ENCODE peak calls at places on chromosome 16, in six cellular contexts. One of them, this sample, is unnamed.

GRCh38 chr16:8668138-8668537 is 6.3 kb upstream of the ABAT start:
- DNase-seq in astrocyte of the spinal cord: no peak
- DNase-seq in RWPE2: no peak
- DNase-seq in progenitor cell of endocrine pancreas: no peak
- DNase-seq in endodermal cell: no peak
- DNase-seq in A549: no peak
- DNase-seq in this sample: no peak

GRCh38 chr16:10835281-10835931 is 16.8 kb upstream of the TVP23A start:
- DNase-seq in astrocyte of the spinal cord: no peak
- DNase-seq in RWPE2: no peak
- DNase-seq in progenitor cell of endocrine pancreas: no peak
- DNase-seq in endodermal cell: no peak
- DNase-seq in A549: no peak
- DNase-seq in this sample: no peak

GRCh38 chr16:88376835-88377726 is 5.7 kb upstream of the ZNF469 start:
- DNase-seq in astrocyte of the spinal cord: no peak
- DNase-seq in RWPE2: peak; percentile 55
- DNase-seq in progenitor cell of endocrine pancreas: no peak
- DNase-seq in endodermal cell: no peak
- DNase-seq in A549: peak; percentile 38
- DNase-seq in this sample: no peak

GRCh38 chr16:80656731-80657150 is 115.9 kb downstream of the DYNLRB2 start:
- DNase-seq in astrocyte of the spinal cord: no peak
- DNase-seq in RWPE2: no peak
- DNase-seq in progenitor cell of endocrine pancreas: no peak
- DNase-seq in endodermal cell: no peak
- DNase-seq in A549: no peak
- DNase-seq in this sample: no peak

GRCh38 chr16:1152651-1153259 is at the start of gene CACNA1H:
- DNase-seq in astrocyte of the spinal cord: no peak
- DNase-seq in RWPE2: no peak
- DNase-seq in progenitor cell of endocrine pancreas: peak; percentile 58
- DNase-seq in endodermal cell: peak; percentile 82
- DNase-seq in A549: no peak
- DNase-seq in this sample: no peak

GRCh38 chr16:47732806-47733150 is 271.6 kb downstream of the PHKB start:
- DNase-seq in astrocyte of the spinal cord: peak; percentile 98
- DNase-seq in RWPE2: peak; percentile 76
- DNase-seq in progenitor cell of endocrine pancreas: no peak
- DNase-seq in endodermal cell: peak; percentile 69
- DNase-seq in A549: peak; percentile 19
- DNase-seq in this sample: no peak

GRCh38 chr16:54429029-54429428 is 142.4 kb upstream of the IRX3 start:
- DNase-seq in astrocyte of the spinal cord: no peak
- DNase-seq in RWPE2: no peak
- DNase-seq in progenitor cell of endocrine pancreas: no peak
- DNase-seq in endodermal cell: no peak
- DNase-seq in A549: no peak
- DNase-seq in this sample: no peak

GRCh38 chr16:78770353-78771091 is 671.1 kb downstream of the WWOX start:
- DNase-seq in astrocyte of the spinal cord: no peak
- DNase-seq in RWPE2: no peak
- DNase-seq in progenitor cell of endocrine pancreas: peak; percentile 30
- DNase-seq in endodermal cell: peak; percentile 94
- DNase-seq in A549: peak; percentile 49
- DNase-seq in this sample: no peak

GRCh38 chr16:3609895-3610697 is 1.3 kb downstream of the SLX4 start:
- DNase-seq in astrocyte of the spinal cord: no peak
- DNase-seq in RWPE2: no peak
- DNase-seq in progenitor cell of endocrine pancreas: no peak
- DNase-seq in endodermal cell: no peak
- DNase-seq in A549: no peak
- DNase-seq in this sample: no peak

GRCh38 chr16:8583199-8583598 is 7.1 kb downstream of the TMEM114 start:
- DNase-seq in astrocyte of the spinal cord: peak; percentile 74
- DNase-seq in RWPE2: no peak
- DNase-seq in progenitor cell of endocrine pancreas: no peak
- DNase-seq in endodermal cell: no peak
- DNase-seq in A549: no peak
- DNase-seq in this sample: no peak

GRCh38 chr16:83967838-83968482 is at the start of gene NECAB2:
- DNase-seq in astrocyte of the spinal cord: no peak
- DNase-seq in RWPE2: no peak
- DNase-seq in progenitor cell of endocrine pancreas: peak; percentile 49
- DNase-seq in endodermal cell: peak; percentile 76
- DNase-seq in A549: no peak
- DNase-seq in this sample: no peak

GRCh38 chr16:79264237-79265104 is 336.1 kb downstream of the MAF start:
- DNase-seq in astrocyte of the spinal cord: no peak
- DNase-seq in RWPE2: no peak
- DNase-seq in progenitor cell of endocrine pancreas: no peak
- DNase-seq in endodermal cell: no peak
- DNase-seq in A549: no peak
- DNase-seq in this sample: no peak

GRCh38 chr16:89261691-89262563 is 44.4 kb downstream of the ZNF778 start:
- DNase-seq in astrocyte of the spinal cord: no peak
- DNase-seq in RWPE2: no peak
- DNase-seq in progenitor cell of endocrine pancreas: no peak
- DNase-seq in endodermal cell: no peak
- DNase-seq in A549: no peak
- DNase-seq in this sample: no peak

GRCh38 chr16:54287018-54287757 is 601 bp upstream of the IRX3 start:
- DNase-seq in astrocyte of the spinal cord: peak; percentile 5
- DNase-seq in RWPE2: peak; percentile 67
- DNase-seq in progenitor cell of endocrine pancreas: no peak
- DNase-seq in endodermal cell: peak; percentile 92
- DNase-seq in A549: no peak
- DNase-seq in this sample: no peak

GRCh38 chr16:4945560-4946502 is 8.9 kb upstream of the PPL start:
- DNase-seq in astrocyte of the spinal cord: no peak
- DNase-seq in RWPE2: peak; percentile 93
- DNase-seq in progenitor cell of endocrine pancreas: no peak
- DNase-seq in endodermal cell: no peak
- DNase-seq in A549: peak; percentile 74
- DNase-seq in this sample: no peak

GRCh38 chr16:6947291-6947690 is 385.4 kb upstream of the RBFOX1 start:
- DNase-seq in astrocyte of the spinal cord: no peak
- DNase-seq in RWPE2: no peak
- DNase-seq in progenitor cell of endocrine pancreas: no peak
- DNase-seq in endodermal cell: no peak
- DNase-seq in A549: no peak
- DNase-seq in this sample: no peak

GRCh38 chr16:53911506-53911905 is 207.6 kb downstream of the FTO start:
- DNase-seq in astrocyte of the spinal cord: peak; percentile 29
- DNase-seq in RWPE2: no peak
- DNase-seq in progenitor cell of endocrine pancreas: no peak
- DNase-seq in endodermal cell: no peak
- DNase-seq in A549: no peak
- DNase-seq in this sample: no peak

GRCh38 chr16:50400312-50400966 is 31.7 kb upstream of the BRD7 start:
- DNase-seq in astrocyte of the spinal cord: no peak
- DNase-seq in RWPE2: no peak
- DNase-seq in progenitor cell of endocrine pancreas: no peak
- DNase-seq in endodermal cell: no peak
- DNase-seq in A549: no peak
- DNase-seq in this sample: peak; percentile 69

GRCh38 chr16:79415983-79416641 is 184.4 kb downstream of the MAF start:
- DNase-seq in astrocyte of the spinal cord: no peak
- DNase-seq in RWPE2: no peak
- DNase-seq in progenitor cell of endocrine pancreas: no peak
- DNase-seq in endodermal cell: no peak
- DNase-seq in A549: no peak
- DNase-seq in this sample: no peak

GRCh38 chr16:2468725-2469398 is 2.2 kb upstream of the NTN3 start:
- DNase-seq in astrocyte of the spinal cord: no peak
- DNase-seq in RWPE2: no peak
- DNase-seq in progenitor cell of endocrine pancreas: no peak
- DNase-seq in endodermal cell: peak; percentile 66
- DNase-seq in A549: no peak
- DNase-seq in this sample: no peak

GRCh38 chr16:59573528-59574271 is 839.6 kb upstream of the GOT2 start:
- DNase-seq in astrocyte of the spinal cord: peak; percentile 88
- DNase-seq in RWPE2: no peak
- DNase-seq in progenitor cell of endocrine pancreas: no peak
- DNase-seq in endodermal cell: no peak
- DNase-seq in A549: peak; percentile 95
- DNase-seq in this sample: no peak

GRCh38 chr16:2519711-2520080 is 475 bp upstream of the AMDHD2 start:
- DNase-seq in astrocyte of the spinal cord: no peak
- DNase-seq in RWPE2: no peak
- DNase-seq in progenitor cell of endocrine pancreas: no peak
- DNase-seq in endodermal cell: no peak
- DNase-seq in A549: no peak
- DNase-seq in this sample: no peak

GRCh38 chr16:66295761-66296546 is 70.5 kb upstream of the CDH5 start:
- DNase-seq in astrocyte of the spinal cord: no peak
- DNase-seq in RWPE2: no peak
- DNase-seq in progenitor cell of endocrine pancreas: no peak
- DNase-seq in endodermal cell: peak; percentile 32
- DNase-seq in A549: no peak
- DNase-seq in this sample: peak; percentile 65

GRCh38 chr16:69424935-69425784 is 741 bp downstream of the CYB5B start:
- DNase-seq in astrocyte of the spinal cord: no peak
- DNase-seq in RWPE2: no peak
- DNase-seq in progenitor cell of endocrine pancreas: no peak
- DNase-seq in endodermal cell: no peak
- DNase-seq in A549: no peak
- DNase-seq in this sample: no peak

DNA sequence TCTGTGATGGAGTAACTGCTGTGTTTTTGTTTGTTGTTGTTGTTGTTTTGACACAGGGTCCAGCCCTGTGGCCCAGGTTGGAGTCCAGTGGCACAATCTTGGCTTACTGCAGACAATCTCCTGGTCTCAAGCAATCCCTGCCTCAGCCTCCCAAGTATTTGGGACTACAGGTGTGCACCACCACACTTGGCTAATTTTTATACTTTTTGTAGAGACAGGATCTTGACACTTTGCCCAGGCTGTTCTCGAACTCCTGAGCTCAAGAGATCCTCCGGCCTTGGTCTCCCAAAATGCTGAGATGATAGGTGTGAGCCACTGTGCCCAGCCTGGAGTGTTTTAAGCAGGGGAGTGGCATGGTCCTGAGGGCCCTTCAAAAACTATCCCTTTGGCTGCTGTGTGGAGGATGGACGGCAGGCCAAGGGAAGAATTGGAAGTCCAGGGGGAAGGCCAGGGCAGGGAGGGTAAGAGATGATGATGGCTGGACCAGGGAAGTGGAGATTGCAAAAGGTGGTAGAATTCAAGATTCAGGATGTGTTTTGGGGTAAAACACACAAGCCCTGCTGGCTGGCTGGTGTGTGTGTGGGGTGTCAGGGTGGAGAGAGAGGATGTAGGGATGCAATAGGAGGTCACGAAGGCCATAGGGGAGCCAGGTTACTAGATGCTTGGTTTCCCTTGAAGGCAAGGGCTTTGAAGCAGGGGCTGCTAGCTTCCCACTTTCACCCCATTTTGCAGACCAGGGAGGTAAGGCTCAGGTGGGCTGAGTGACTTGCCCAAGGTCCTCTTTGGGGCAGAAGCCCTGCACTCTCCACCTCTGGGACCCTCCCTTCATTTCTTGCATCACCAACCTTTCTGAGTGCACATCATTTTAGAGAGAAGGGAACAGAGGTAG is 18.8 kb upstream of the PLLP start:
- DNase-seq in astrocyte of the spinal cord: no peak
- DNase-seq in RWPE2: no peak
- DNase-seq in progenitor cell of endocrine pancreas: no peak
- DNase-seq in endodermal cell: no peak
- DNase-seq in A549: no peak
- DNase-seq in this sample: no peak
- TF ChIP-seq CTCF in astrocyte of the spinal cord: no peak
- TF ChIP-seq CTCF in RWPE2: no peak
- TF ChIP-seq CTCF in progenitor cell of endocrine pancreas: no peak
- TF ChIP-seq CTCF in endodermal cell: no peak
- TF ChIP-seq CTCF in A549: no peak
- TF ChIP-seq CTCF in this sample: no peak

GRCh38 chr16:24688359-24688758 is 41.1 kb upstream of the TNRC6A start:
- DNase-seq in astrocyte of the spinal cord: no peak
- DNase-seq in RWPE2: no peak
- DNase-seq in progenitor cell of endocrine pancreas: no peak
- DNase-seq in endodermal cell: no peak
- DNase-seq in A549: no peak
- DNase-seq in this sample: no peak

GRCh38 chr16:24685539-24686432 is 43.7 kb upstream of the TNRC6A start:
- DNase-seq in astrocyte of the spinal cord: peak; percentile 87
- DNase-seq in RWPE2: peak; percentile 76
- DNase-seq in progenitor cell of endocrine pancreas: peak; percentile 14
- DNase-seq in endodermal cell: peak; percentile 82
- DNase-seq in A549: peak; percentile 79
- DNase-seq in this sample: peak; percentile 89

GRCh38 chr16:24686678-24687077 is 42.8 kb upstream of the TNRC6A start:
- DNase-seq in astrocyte of the spinal cord: no peak
- DNase-seq in RWPE2: no peak
- DNase-seq in progenitor cell of endocrine pancreas: no peak
- DNase-seq in endodermal cell: no peak
- DNase-seq in A549: no peak
- DNase-seq in this sample: no peak

GRCh38 chr16:24692854-24693253 is 36.6 kb upstream of the TNRC6A start:
- DNase-seq in astrocyte of the spinal cord: no peak
- DNase-seq in RWPE2: no peak
- DNase-seq in progenitor cell of endocrine pancreas: no peak
- DNase-seq in endodermal cell: no peak
- DNase-seq in A549: no peak
- DNase-seq in this sample: no peak

GRCh38 chr16:24689128-24689527 is 40.3 kb upstream of the TNRC6A start:
- DNase-seq in astrocyte of the spinal cord: peak; percentile 48
- DNase-seq in RWPE2: no peak
- DNase-seq in progenitor cell of endocrine pancreas: no peak
- DNase-seq in endodermal cell: peak; percentile 70
- DNase-seq in A549: peak; percentile 85
- DNase-seq in this sample: no peak
- TF ChIP-seq CTCF in astrocyte of the spinal cord: peak; percentile 85
- TF ChIP-seq CTCF in RWPE2: peak; percentile 75
- TF ChIP-seq CTCF in progenitor cell of endocrine pancreas: peak; percentile 69
- TF ChIP-seq CTCF in endodermal cell: peak; percentile 87
- TF ChIP-seq CTCF in A549: peak; percentile 82
- TF ChIP-seq CTCF in this sample: peak; percentile 76

GRCh38 chr16:67525176-67525860 is 3.3 kb upstream of the RIPOR1 start:
- DNase-seq in astrocyte of the spinal cord: no peak
- DNase-seq in RWPE2: no peak
- DNase-seq in progenitor cell of endocrine pancreas: no peak
- DNase-seq in endodermal cell: no peak
- DNase-seq in A549: no peak
- DNase-seq in this sample: no peak
- TF ChIP-seq CTCF in astrocyte of the spinal cord: peak; percentile 29
- TF ChIP-seq CTCF in RWPE2: no peak
- TF ChIP-seq CTCF in progenitor cell of endocrine pancreas: no peak
- TF ChIP-seq CTCF in endodermal cell: peak; percentile 34
- TF ChIP-seq CTCF in A549: no peak
- TF ChIP-seq CTCF in this sample: no peak

DNA sequence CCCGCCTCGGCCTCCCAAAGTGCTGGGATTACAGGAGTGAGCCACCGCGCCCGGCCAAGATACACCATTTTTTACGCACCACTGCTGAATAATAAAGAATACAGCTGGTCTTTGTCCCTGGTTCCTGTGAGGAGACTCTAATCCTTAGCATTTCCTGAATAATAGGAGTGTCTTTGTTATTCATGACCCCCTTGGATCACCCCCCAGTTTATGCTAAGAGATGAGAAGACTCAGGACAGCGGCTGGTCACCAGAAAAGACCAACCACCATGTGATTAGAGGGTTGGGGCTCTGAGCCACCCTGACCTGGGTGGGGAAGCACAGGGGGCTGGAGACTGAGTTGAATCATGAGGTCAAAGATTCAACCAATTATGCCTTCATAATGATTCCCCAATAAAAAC is 17.3 kb downstream of the PHLPP2 start:
- DNase-seq in astrocyte of the spinal cord: no peak
- DNase-seq in RWPE2: no peak
- DNase-seq in progenitor cell of endocrine pancreas: no peak
- DNase-seq in endodermal cell: no peak
- DNase-seq in A549: no peak
- DNase-seq in this sample: no peak
- TF ChIP-seq CTCF in astrocyte of the spinal cord: no peak
- TF ChIP-seq CTCF in RWPE2: no peak
- TF ChIP-seq CTCF in progenitor cell of endocrine pancreas: no peak
- TF ChIP-seq CTCF in endodermal cell: no peak
- TF ChIP-seq CTCF in A549: no peak
- TF ChIP-seq CTCF in this sample: no peak

This sample was measured in osteocyte.